ENCODE peak calls at places on chromosomes 13 and 19, in six cellular contexts. J is sigmoid colon, Y is A549, U is tibial nerve, V is HepG2, K is suprapubic skin. O is an unnamed sample.

GRCh38 chr19:5691930-5692784 is 2.1 kb downstream of the RPL36 start:
- DNase-seq in K (no peak), U (no peak), Y (no peak), V (no peak), J (peak; percentile 69), O (no peak)

GRCh38 chr13:28843594-28843993 is 23.5 kb downstream of the MTUS2 start:
- DNase-seq in Y (no peak), K (no peak), U (no peak), V (no peak), J (no peak), O (no peak)

GRCh38 chr13:44373601-44374347 is at the start of gene SERP2:
- DNase-seq in K (no peak), J (peak; percentile 76), V (no peak), Y (no peak), U (no peak), O (no peak)

GRCh38 chr19:52231154-52231565 is 38.2 kb upstream of the ZNF766 start:
- DNase-seq in J (no peak), Y (no peak), V (no peak), K (no peak), U (no peak), O (no peak)

GRCh38 chr13:28355046-28355821 is 139.7 kb downstream of the FLT1 start:
- DNase-seq in K (no peak), V (no peak), J (no peak), U (no peak), Y (no peak), O (no peak)

GRCh38 chr13:111429064-111429558 is 108.7 kb downstream of the TEX29 start:
- DNase-seq in J (no peak), U (no peak), V (peak; percentile 49), K (no peak), Y (peak; percentile 48), O (no peak)

GRCh38 chr19:33294058-33294798 is 8.1 kb downstream of the CEBPA start:
- DNase-seq in U (no peak), K (no peak), Y (no peak), J (no peak), V (no peak), O (no peak)

GRCh38 chr13:110344320-110344719 is 37.2 kb downstream of the COL4A2 start:
- DNase-seq in Y (no peak), J (no peak), U (no peak), V (no peak), K (no peak), O (no peak)

GRCh38 chr19:7013678-7014077 is 7.6 kb downstream of the MBD3L2B start:
- DNase-seq in K (no peak), V (no peak), Y (no peak), U (no peak), J (no peak), O (no peak)

GRCh38 chr13:27929868-27930267 is 10.1 kb downstream of the PDX1 start:
- DNase-seq in V (no peak), Y (no peak), U (no peak), K (no peak), J (no peak), O (no peak)

GRCh38 chr19:57708641-57709354 is at the start of gene ZNF154:
- DNase-seq in J (peak; percentile 76), K (no peak), V (no peak), Y (no peak), U (no peak), O (no peak)

GRCh38 chr13:43058318-43058674 is 34.9 kb downstream of the DNAJC15 start:
- DNase-seq in Y (peak; percentile 16), K (no peak), U (no peak), V (peak; percentile 46), J (no peak), O (no peak)

GRCh38 chr13:42893346-42893745 is 98.7 kb downstream of the EPSTI1 start:
- DNase-seq in V (no peak), K (no peak), U (no peak), Y (no peak), J (no peak), O (no peak)

DNA sequence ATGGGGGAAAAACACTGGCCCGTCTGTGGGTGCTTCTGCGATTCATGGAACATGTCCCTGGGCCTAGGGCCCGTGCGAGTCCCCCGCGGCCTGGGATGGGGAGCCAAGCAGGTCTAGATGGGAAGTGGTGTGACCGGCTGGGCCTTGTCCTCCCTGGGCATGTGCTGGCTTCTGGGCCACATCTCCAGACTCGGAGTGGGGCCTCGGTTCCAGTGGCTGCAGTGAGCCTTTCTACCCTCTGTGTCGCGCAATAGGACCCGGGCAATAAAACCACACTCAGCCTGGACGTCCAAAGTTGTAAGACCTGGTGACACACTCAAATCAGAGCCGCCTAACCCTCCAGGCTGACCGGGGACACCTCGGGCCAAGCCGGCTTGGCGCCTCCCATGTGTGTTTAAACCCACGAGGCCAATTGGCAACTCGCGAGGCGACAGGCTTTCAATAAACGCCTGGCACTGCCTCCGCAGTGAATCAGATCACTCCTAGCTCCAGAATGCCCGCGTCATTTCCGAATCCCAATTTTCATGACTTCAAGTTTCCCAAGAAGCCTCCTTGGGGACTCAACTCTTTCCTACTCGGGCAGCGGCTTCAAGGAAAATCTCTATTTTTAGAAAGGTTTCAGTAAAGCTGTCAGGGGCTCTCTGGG is 57.3 kb downstream of the KLF2 start:
- DNase-seq in Y (no peak), V (no peak), U (peak; percentile 82), K (peak; percentile 95), J (peak; percentile 94), O (no peak)
- TF ChIP-seq EP300 in Y (no peak), V (no peak), U (peak; percentile 88), K (no peak), J (peak; percentile 85), O (peak; percentile 87)

GRCh38 chr13:37934339-37935191 is 65.0 kb upstream of the TRPC4 start:
- DNase-seq in Y (no peak), K (no peak), U (no peak), V (no peak), J (no peak), O (no peak)
- H3K4me3 ChIP-seq in Y (no peak overlapping the region), K (no peak overlapping the region), U (no peak overlapping the region), V (no peak overlapping the region), J (no peak overlapping the region), O (no peak overlapping the region)

GRCh38 chr13:50539791-50540530 is 303.5 kb downstream of the DLEU7 start:
- DNase-seq in U (no peak), Y (no peak), V (no peak), J (no peak), K (no peak), O (no peak)
- TF ChIP-seq EP300 in U (no peak), Y (no peak), V (no peak), J (no peak), K (no peak), O (no peak)

GRCh38 chr19:42170052-42170451 is 37.8 kb upstream of the POU2F2 start:
- DNase-seq in K (no peak), J (no peak), U (no peak), V (no peak), Y (no peak), O (no peak)
- H3K4me3 ChIP-seq in K (no peak overlapping the region), J (no peak overlapping the region), U (no peak overlapping the region), V (no peak overlapping the region), Y (no peak overlapping the region), O (no peak overlapping the region)

GRCh38 chr13:64482373-64482772 is 2747.8 kb downstream of the PCDH9 start:
- DNase-seq in V (no peak), U (no peak), Y (no peak), K (no peak), J (no peak), O (no peak)

GRCh38 chr13:64480648-64481047 is 2749.5 kb downstream of the PCDH9 start:
- DNase-seq in K (no peak), U (no peak), V (no peak), Y (no peak), J (no peak), O (no peak)

DNA sequence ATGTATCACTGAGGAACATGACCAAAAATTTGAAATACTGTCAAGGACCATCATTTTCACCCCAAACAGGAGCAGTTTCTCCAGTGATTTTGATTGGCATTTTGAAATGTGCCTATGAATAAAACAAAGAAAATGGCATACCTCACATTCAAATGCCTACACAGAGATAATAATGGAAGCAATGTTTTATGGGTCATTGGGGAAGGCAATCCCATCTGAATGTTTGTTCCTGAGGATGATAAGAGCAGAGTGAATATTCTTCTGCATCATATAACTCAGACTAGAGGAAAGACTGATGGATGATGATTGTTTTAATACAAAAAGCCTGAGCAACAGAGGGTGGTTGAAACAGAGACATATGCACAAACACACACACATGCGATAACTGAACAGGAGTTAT is 2749.9 kb downstream of the PCDH9 start:
- DNase-seq in K (no peak), U (no peak), Y (no peak), J (no peak), V (no peak), O (no peak)
- TF ChIP-seq EP300 in K (no peak), U (no peak), Y (no peak), J (no peak), V (no peak), O (no peak)

GRCh38 chr19:38989066-38989605 is 13.6 kb upstream of the FBXO17 start:
- DNase-seq in U (no peak), J (no peak), K (no peak), V (no peak), Y (no peak), O (no peak)
- H3K4me3 ChIP-seq in U (no peak overlapping the region), J (no peak overlapping the region), K (no peak overlapping the region), V (no peak overlapping the region), Y (no peak overlapping the region), O (no peak overlapping the region)

GRCh38 chr13:97258801-97259200 is 36.7 kb downstream of the MBNL2 start:
- DNase-seq in J (no peak), V (no peak), Y (no peak), K (no peak), U (no peak), O (no peak)

GRCh38 chr13:97257228-97257755 is 35.2 kb downstream of the MBNL2 start:
- DNase-seq in K (no peak), Y (no peak), U (no peak), J (no peak), V (no peak), O (no peak)

GRCh38 chr13:97256343-97256783 is 34.2 kb downstream of the MBNL2 start:
- DNase-seq in J (no peak), K (no peak), V (peak; percentile 85), Y (peak; percentile 64), U (no peak), O (no peak)

GRCh38 chr13:97259787-97260641 is 37.9 kb downstream of the MBNL2 start:
- DNase-seq in J (no peak), U (no peak), K (no peak), Y (peak; percentile 40), V (peak; percentile 77), O (no peak)

DNA sequence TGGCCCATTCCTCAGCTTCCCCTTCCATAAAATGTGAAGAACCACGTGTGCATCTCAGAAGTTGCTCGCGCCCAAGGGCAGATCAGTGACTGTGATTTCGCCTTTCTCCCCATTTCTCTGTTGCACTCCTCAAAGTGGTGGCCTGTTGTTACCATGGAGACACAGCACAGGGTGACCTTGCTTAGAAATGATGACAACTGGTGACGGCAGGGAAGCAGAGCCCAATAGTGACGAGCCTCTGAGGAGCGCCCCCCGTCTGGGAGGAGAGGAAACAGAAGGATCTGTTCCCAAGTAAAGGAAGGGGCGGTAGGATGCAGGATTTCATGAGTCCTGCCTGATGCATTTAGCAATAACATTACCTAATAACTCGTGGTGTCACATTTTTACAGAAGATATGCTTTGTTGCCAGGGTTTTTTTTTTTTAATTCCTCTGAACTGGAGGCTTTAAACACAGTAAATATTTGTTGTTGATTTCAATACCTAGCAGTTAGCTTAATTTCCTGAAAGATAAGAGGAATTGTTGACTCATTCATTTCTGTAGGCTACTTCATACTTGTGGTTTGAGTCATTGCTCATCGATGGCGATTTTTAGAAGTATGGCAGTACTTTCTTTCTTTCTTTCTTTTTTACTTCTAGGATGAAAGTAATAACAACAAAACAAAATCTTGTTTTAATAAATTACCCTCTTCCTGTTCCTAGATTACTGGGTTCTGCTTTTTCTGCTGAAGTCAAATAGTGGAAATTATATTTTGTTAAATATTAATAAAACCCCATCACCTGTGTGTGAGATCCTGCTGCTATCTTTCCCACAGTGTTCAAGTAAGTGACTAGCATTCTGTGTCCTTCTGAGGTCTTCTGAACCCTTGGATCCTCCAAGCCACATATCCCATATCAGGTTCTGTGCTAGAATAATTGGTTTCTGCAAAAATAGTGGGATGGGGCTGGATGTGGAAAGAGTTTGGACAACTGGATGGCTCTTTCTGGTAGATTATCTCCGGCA is 36.0 kb downstream of the MBNL2 start:
- DNase-seq in J (peak; percentile 83), V (peak; percentile 87), Y (peak; percentile 85), K (peak; percentile 88), U (no peak), O (no peak)
- TF ChIP-seq EP300 in J (peak; percentile 26), V (peak; percentile 68), Y (peak; percentile 81), K (no peak), U (peak; percentile 52), O (peak; percentile 30)

O was measured in stomach.